ENCODE peak calls at places on chromosomes 13 and 19, in five cellular contexts. T is spleen; A is WTC11; M is activated T-cell treated with anti-CD3 and anti-CD28 coated beads for 1 hour; R is stimulated activated CD4-positive, alpha-beta T cell treated with anti-CD3 and anti-CD28 coated beads, Interleukin-12 subunit alpha, Interleukin-12 subunit beta, amount 100 ng/mL, for 4 hours. X is an unnamed sample.

GRCh38 chr13:76828316-76828741 is 57.9 kb downstream of the KCTD12 start:
- DNase-seq in M (no peak), R (no peak), T (no peak), A (no peak), X (no peak)

GRCh38 chr13:79593611-79594275 is 112.8 kb downstream of the NDFIP2 start:
- DNase-seq in T (no peak), M (no peak), A (no peak), R (no peak), X (no peak)

GRCh38 chr13:112696869-112697465 is 7.1 kb downstream of the ATP11A start:
- DNase-seq in M (no peak), R (no peak), A (peak; percentile 6), T (no peak), X (no peak)

GRCh38 chr13:99429670-99430069 is 71.6 kb upstream of the TM9SF2 start:
- DNase-seq in A (no peak), T (no peak), M (no peak), R (no peak), X (no peak)

GRCh38 chr19:32719611-32720059 is at the start of gene TDRD12:
- DNase-seq in R (no peak), A (peak; percentile 70), T (no peak), M (no peak), X (no peak)

GRCh38 chr19:38417544-38418506 is 8.2 kb downstream of the RASGRP4 start:
- DNase-seq in T (peak; percentile 95), A (peak; percentile 93), R (peak; percentile 57), M (peak; percentile 18), X (peak; percentile 67)

GRCh38 chr13:19845758-19846157 is 17.7 kb downstream of the ZMYM5 start:
- DNase-seq in A (no peak), T (no peak), R (no peak), M (no peak), X (no peak)

GRCh38 chr19:12757544-12758274 is 6.1 kb downstream of the BEST2 start:
- DNase-seq in A (peak; percentile 91), T (peak; percentile 92), R (peak; percentile 62), M (peak; percentile 47), X (peak; percentile 65)

GRCh38 chr19:12139309-12139708 is 841 bp downstream of the ZNF20 start:
- DNase-seq in T (no peak), M (no peak), A (no peak), R (no peak), X (no peak)

GRCh38 chr19:32830231-32831014 is 39.1 kb downstream of the SLC7A9 start:
- DNase-seq in M (no peak), A (no peak), R (no peak), T (no peak), X (no peak)

GRCh38 chr19:56393119-56394012 is at the start of gene ZNF582:
- DNase-seq in M (peak; percentile 84), R (peak; percentile 87), T (peak; percentile 98), A (peak; percentile 93), X (peak; percentile 85)

GRCh38 chr19:16026131-16026530 is 50.2 kb upstream of the TPM4 start:
- DNase-seq in R (no peak), M (no peak), A (no peak), T (peak; percentile 25), X (no peak)

GRCh38 chr13:47661076-47661475 is 340.0 kb downstream of the SUCLA2 start:
- DNase-seq in R (no peak), M (no peak), T (no peak), A (no peak), X (no peak)

GRCh38 chr13:73941752-73942151 is 192.5 kb downstream of the KLF12 start:
- DNase-seq in R (no peak), A (no peak), T (no peak), M (no peak), X (no peak)

GRCh38 chr13:42041017-42041683 is 7.3 kb upstream of the DGKH start:
- DNase-seq in M (peak; percentile 11), R (peak; percentile 43), T (peak; percentile 88), A (peak; percentile 55), X (peak; percentile 25)

GRCh38 chr13:64239372-64239771 is 2823.7 kb upstream of the PCDH20 start:
- DNase-seq in M (no peak), T (no peak), A (no peak), R (no peak), X (no peak)

GRCh38 chr19:45173816-45174215 is 4.2 kb downstream of the TRAPPC6A start:
- DNase-seq in R (no peak), M (no peak), T (no peak), A (no peak), X (no peak)

GRCh38 chr13:47463726-47464125 is 537.3 kb downstream of the SUCLA2 start:
- DNase-seq in M (no peak), T (no peak), A (peak; percentile 13), R (no peak), X (no peak)

GRCh38 chr19:57293719-57294118 is 13.4 kb downstream of the ZNF460 start:
- DNase-seq in A (no peak), T (no peak), M (no peak), R (no peak), X (no peak)

GRCh38 chr13:28754698-28755545 is 36.2 kb upstream of the SLC46A3 start:
- DNase-seq in A (peak; percentile 60), M (no peak), R (no peak), T (peak; percentile 77), X (peak; percentile 12)

GRCh38 chr13:28047784-28048388 is 52.5 kb downstream of the FLT3 start:
- DNase-seq in R (no peak), A (no peak), T (no peak), M (no peak), X (no peak)

GRCh38 chr13:111210488-111210887 is 95.4 kb downstream of the ARHGEF7 start:
- DNase-seq in M (no peak), T (no peak), R (no peak), A (no peak), X (no peak)

GRCh38 chr19:40611900-40612698 is 10.9 kb downstream of the LTBP4 start:
- DNase-seq in A (no peak), R (no peak), M (no peak), T (peak; percentile 81), X (no peak)

GRCh38 chr19:13668964-13669363 is 95.4 kb upstream of the MRI1 start:
- DNase-seq in M (no peak), T (no peak), A (no peak), R (no peak), X (no peak)

GRCh38 chr19:15276620-15277019 is 44.4 kb upstream of the EPHX3 start:
- DNase-seq in R (no peak), M (no peak), T (no peak), A (no peak), X (no peak)

GRCh38 chr13:48993150-48993549 is 17.4 kb downstream of the FNDC3A start:
- DNase-seq in R (no peak), T (no peak), A (no peak), M (no peak), X (no peak)

GRCh38 chr13:20709369-20709768 is 5.9 kb downstream of the IL17D start:
- DNase-seq in M (no peak), A (no peak), R (no peak), T (no peak), X (no peak)

GRCh38 chr13:111371211-111371610 is 50.8 kb downstream of the TEX29 start:
- DNase-seq in A (no peak), M (no peak), T (no peak), R (no peak), X (no peak)

GRCh38 chr13:75776550-75776949 is 140.4 kb downstream of the LMO7 start:
- DNase-seq in M (no peak), A (no peak), T (no peak), R (no peak), X (no peak)

GRCh38 chr13:48504606-48505369 is 28.1 kb downstream of the RCBTB2 start:
- DNase-seq in M (no peak), R (no peak), A (no peak), T (no peak), X (no peak)

GRCh38 chr13:110628477-110628793 is 13.1 kb downstream of the NAXD start:
- DNase-seq in M (no peak), A (no peak), T (no peak), R (no peak), X (no peak)

GRCh38 chr13:30111810-30112209 is 195.5 kb downstream of the KATNAL1 start:
- DNase-seq in T (no peak), R (no peak), A (peak; percentile 31), M (no peak), X (no peak)

GRCh38 chr19:13022111-13022858 is 27.0 kb downstream of the NFIX start:
- DNase-seq in R (no peak), A (no peak), T (no peak), M (no peak), X (no peak)

GRCh38 chr13:62510906-62511655 is 1095.4 kb upstream of the PCDH20 start:
- DNase-seq in T (no peak), M (no peak), R (no peak), A (no peak), X (no peak)

GRCh38 chr19:4277051-4277700 is 1.9 kb upstream of the SHD start:
- DNase-seq in T (no peak), M (no peak), A (no peak), R (no peak), X (no peak)

GRCh38 chr19:57056972-57057371 is 62.8 kb upstream of the USP29 start:
- DNase-seq in T (no peak), M (no peak), A (no peak), R (no peak), X (no peak)

GRCh38 chr13:90448466-90449037 is 898.9 kb upstream of the MIR17HG start:
- DNase-seq in R (no peak), M (no peak), A (no peak), T (no peak), X (no peak)

X was measured in activated T-helper 2 cell treated with anti-CD3 and anti-CD28 coated beads, Interferon-gamma antibody, Interleukin-2, Interleukin-4, amounts not matched to agents 10 μg/mL and 5 μg/mL and 100 μg/mL, durations not matched to agents 14 hours and 24 hours and 36 hours.